ENCODE peak calls at places on chromosomes 13 and 19, in five cellular contexts. One of them, this sample, is unnamed.

GRCh38 chr13:55583953-55584593 is 1556.6 kb upstream of the PRR20A start:
- DNase-seq in HFFc6: no peak
- DNase-seq in heart right ventricle: no peak
- DNase-seq in IMR-90: no peak
- DNase-seq in ascending aorta: no peak
- DNase-seq in this sample: no peak

GRCh38 chr19:13748169-13748884 is 16.0 kb upstream of the MRI1 start:
- DNase-seq in ascending aorta: no peak
- DNase-seq in HFFc6: peak; percentile 54
- DNase-seq in heart right ventricle: no peak
- DNase-seq in IMR-90: peak; percentile 74
- DNase-seq in this sample: no peak

GRCh38 chr13:30735025-30735967 is at the start of gene ALOX5AP:
- DNase-seq in IMR-90: no peak
- DNase-seq in HFFc6: no peak
- DNase-seq in ascending aorta: no peak
- DNase-seq in heart right ventricle: no peak
- DNase-seq in this sample: no peak

GRCh38 chr19:35673121-35673804 is 6.9 kb downstream of the UPK1A start:
- DNase-seq in ascending aorta: peak; percentile 68
- DNase-seq in HFFc6: peak; percentile 75
- DNase-seq in heart right ventricle: no peak
- DNase-seq in IMR-90: peak; percentile 62
- DNase-seq in this sample: no peak

GRCh38 chr19:16600824-16601223 is 27.2 kb downstream of the MED26 start:
- DNase-seq in IMR-90: no peak
- DNase-seq in ascending aorta: no peak
- DNase-seq in heart right ventricle: no peak
- DNase-seq in HFFc6: no peak
- DNase-seq in this sample: no peak

GRCh38 chr13:27086599-27087265 is 84.9 kb downstream of the USP12 start:
- DNase-seq in heart right ventricle: no peak
- DNase-seq in ascending aorta: no peak
- DNase-seq in HFFc6: no peak
- DNase-seq in IMR-90: peak; percentile 40
- DNase-seq in this sample: no peak

GRCh38 chr19:17555480-17555928 is at the start of gene COLGALT1:
- DNase-seq in HFFc6: peak; percentile 87
- DNase-seq in ascending aorta: peak; percentile 99
- DNase-seq in heart right ventricle: peak; percentile 99
- DNase-seq in IMR-90: peak; percentile 94
- DNase-seq in this sample: peak; percentile 85

GRCh38 chr13:59744747-59745394 is 418.9 kb downstream of the DIAPH3 start:
- DNase-seq in ascending aorta: no peak
- DNase-seq in heart right ventricle: no peak
- DNase-seq in IMR-90: peak; percentile 26
- DNase-seq in HFFc6: no peak
- DNase-seq in this sample: no peak

GRCh38 chr13:97287047-97287383 is 64.9 kb downstream of the MBNL2 start:
- DNase-seq in HFFc6: no peak
- DNase-seq in ascending aorta: no peak
- DNase-seq in heart right ventricle: no peak
- DNase-seq in IMR-90: no peak
- DNase-seq in this sample: no peak

GRCh38 chr13:66214467-66214866 is 1015.7 kb downstream of the PCDH9 start:
- DNase-seq in ascending aorta: no peak
- DNase-seq in HFFc6: no peak
- DNase-seq in heart right ventricle: no peak
- DNase-seq in IMR-90: no peak
- DNase-seq in this sample: no peak

GRCh38 chr19:35715981-35716734 is 1.6 kb upstream of the KMT2B start:
- DNase-seq in ascending aorta: peak; percentile 63
- DNase-seq in IMR-90: peak; percentile 30
- DNase-seq in HFFc6: peak; percentile 28
- DNase-seq in heart right ventricle: peak; percentile 67
- DNase-seq in this sample: no peak

GRCh38 chr19:33797821-33798633 is 1.4 kb downstream of the KCTD15 start:
- DNase-seq in HFFc6: no peak
- DNase-seq in IMR-90: peak; percentile 33
- DNase-seq in ascending aorta: peak; percentile 75
- DNase-seq in heart right ventricle: peak; percentile 71
- DNase-seq in this sample: no peak

GRCh38 chr19:29878973-29879654 is 62.9 kb upstream of the URI1 start:
- DNase-seq in ascending aorta: peak; percentile 74
- DNase-seq in HFFc6: peak; percentile 34
- DNase-seq in heart right ventricle: no peak
- DNase-seq in IMR-90: peak; percentile 10
- DNase-seq in this sample: no peak

GRCh38 chr19:30881986-30882385 is 467.2 kb downstream of the TSHZ3 start:
- DNase-seq in IMR-90: no peak
- DNase-seq in HFFc6: no peak
- DNase-seq in heart right ventricle: no peak
- DNase-seq in ascending aorta: no peak
- DNase-seq in this sample: no peak

GRCh38 chr19:1125601-1126533 is 22.1 kb downstream of the GPX4 start:
- DNase-seq in heart right ventricle: no peak
- DNase-seq in ascending aorta: no peak
- DNase-seq in HFFc6: no peak
- DNase-seq in IMR-90: peak; percentile 41
- DNase-seq in this sample: no peak

GRCh38 chr19:45346449-45346848 is 5.9 kb downstream of the KLC3 start:
- DNase-seq in IMR-90: no peak
- DNase-seq in heart right ventricle: no peak
- DNase-seq in HFFc6: no peak
- DNase-seq in ascending aorta: no peak
- DNase-seq in this sample: no peak

GRCh38 chr19:44435441-44435840 is 12.8 kb downstream of the ZNF229 start:
- DNase-seq in ascending aorta: no peak
- DNase-seq in IMR-90: no peak
- DNase-seq in HFFc6: no peak
- DNase-seq in heart right ventricle: no peak
- DNase-seq in this sample: no peak

GRCh38 chr19:19361075-19361594 is 40.5 kb downstream of the MAU2 start:
- DNase-seq in IMR-90: peak; percentile 80
- DNase-seq in heart right ventricle: peak; percentile 85
- DNase-seq in HFFc6: peak; percentile 79
- DNase-seq in ascending aorta: peak; percentile 89
- DNase-seq in this sample: peak; percentile 57

GRCh38 chr19:13846533-13847032 is 30.4 kb upstream of the NANOS3 start:
- DNase-seq in ascending aorta: peak; percentile 98
- DNase-seq in HFFc6: peak; percentile 93
- DNase-seq in IMR-90: peak; percentile 93
- DNase-seq in heart right ventricle: peak; percentile 92
- DNase-seq in this sample: no peak

GRCh38 chr19:55041627-55042343 is 3.7 kb upstream of the GP6 start:
- DNase-seq in IMR-90: no peak
- DNase-seq in HFFc6: no peak
- DNase-seq in heart right ventricle: no peak
- DNase-seq in ascending aorta: no peak
- DNase-seq in this sample: no peak

GRCh38 chr13:61728468-61728867 is 312.8 kb upstream of the PCDH20 start:
- DNase-seq in heart right ventricle: peak; percentile 10
- DNase-seq in IMR-90: no peak
- DNase-seq in ascending aorta: no peak
- DNase-seq in HFFc6: no peak
- DNase-seq in this sample: no peak

GRCh38 chr19:27774337-27774736 is 1438.6 kb downstream of the UQCRFS1 start:
- DNase-seq in ascending aorta: no peak
- DNase-seq in HFFc6: no peak
- DNase-seq in heart right ventricle: no peak
- DNase-seq in IMR-90: no peak
- DNase-seq in this sample: no peak

GRCh38 chr19:13001502-13002388 is 6.5 kb downstream of the NFIX start:
- DNase-seq in HFFc6: no peak
- DNase-seq in heart right ventricle: peak; percentile 82
- DNase-seq in ascending aorta: peak; percentile 85
- DNase-seq in IMR-90: no peak
- DNase-seq in this sample: no peak

GRCh38 chr13:54628383-54628782 is 1599.8 kb downstream of the OLFM4 start:
- DNase-seq in heart right ventricle: no peak
- DNase-seq in HFFc6: no peak
- DNase-seq in ascending aorta: no peak
- DNase-seq in IMR-90: no peak
- DNase-seq in this sample: no peak

GRCh38 chr19:4267101-4267900 is 11.8 kb upstream of the SHD start:
- DNase-seq in IMR-90: peak; percentile 37
- DNase-seq in HFFc6: peak; percentile 52
- DNase-seq in heart right ventricle: peak; percentile 34
- DNase-seq in ascending aorta: peak; percentile 69
- DNase-seq in this sample: no peak

GRCh38 chr19:40614595-40615411 is 13.6 kb downstream of the LTBP4 start:
- DNase-seq in ascending aorta: peak; percentile 90
- DNase-seq in HFFc6: peak; percentile 93
- DNase-seq in IMR-90: peak; percentile 99
- DNase-seq in heart right ventricle: peak; percentile 90
- DNase-seq in this sample: peak; percentile 94

DNA sequence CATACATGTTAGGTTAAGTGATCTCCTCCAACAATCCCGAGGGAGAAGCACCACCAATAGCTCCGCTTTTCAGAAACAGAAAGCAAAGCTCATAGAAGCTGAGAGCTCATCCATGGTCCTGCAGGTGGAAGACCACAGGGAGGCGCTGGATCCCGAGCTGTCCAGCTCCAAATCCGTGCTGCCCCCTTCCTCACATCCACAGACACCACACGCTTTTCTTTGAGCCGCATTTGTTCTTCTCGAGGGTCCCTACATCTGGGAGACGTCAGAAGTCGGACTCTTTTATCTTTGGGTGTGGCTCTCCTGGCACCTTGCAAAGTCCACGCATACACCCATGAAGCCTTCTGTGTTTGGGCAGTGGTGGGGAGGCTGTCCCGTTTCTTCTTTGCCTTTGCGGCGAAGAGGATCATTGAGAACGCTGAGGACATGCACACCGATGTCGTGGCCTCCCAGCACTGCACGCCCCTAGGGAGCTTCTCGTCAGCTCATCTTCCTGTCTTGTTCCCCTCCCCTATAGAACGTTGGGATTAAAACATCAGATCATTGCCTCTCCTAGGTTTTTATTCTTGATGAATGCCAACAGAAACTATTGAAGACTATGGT is 184.8 kb downstream of the TEX29 start:
- DNase-seq in ascending aorta: no peak
- DNase-seq in HFFc6: no peak
- DNase-seq in heart right ventricle: no peak
- DNase-seq in IMR-90: no peak
- DNase-seq in this sample: no peak
- TF ChIP-seq CTCF in ascending aorta: no peak
- TF ChIP-seq CTCF in HFFc6: peak; percentile 27
- TF ChIP-seq CTCF in heart right ventricle: peak; percentile 35
- TF ChIP-seq CTCF in IMR-90: no peak
- TF ChIP-seq CTCF in this sample: no peak

GRCh38 chr19:7505288-7505681 is 10.6 kb upstream of the ZNF358 start:
- DNase-seq in HFFc6: no peak
- DNase-seq in ascending aorta: no peak
- DNase-seq in heart right ventricle: no peak
- DNase-seq in IMR-90: no peak
- DNase-seq in this sample: no peak

GRCh38 chr19:7497292-7497691 is 8.5 kb upstream of the PEX11G start:
- DNase-seq in heart right ventricle: no peak
- DNase-seq in HFFc6: no peak
- DNase-seq in ascending aorta: no peak
- DNase-seq in IMR-90: no peak
- DNase-seq in this sample: no peak

GRCh38 chr19:7502552-7502951 is 13.4 kb upstream of the ZNF358 start:
- DNase-seq in ascending aorta: no peak
- DNase-seq in HFFc6: no peak
- DNase-seq in IMR-90: no peak
- DNase-seq in heart right ventricle: no peak
- DNase-seq in this sample: no peak

GRCh38 chr19:7504684-7505083 is 11.2 kb upstream of the ZNF358 start:
- DNase-seq in IMR-90: no peak
- DNase-seq in heart right ventricle: no peak
- DNase-seq in ascending aorta: no peak
- DNase-seq in HFFc6: no peak
- DNase-seq in this sample: no peak

DNA sequence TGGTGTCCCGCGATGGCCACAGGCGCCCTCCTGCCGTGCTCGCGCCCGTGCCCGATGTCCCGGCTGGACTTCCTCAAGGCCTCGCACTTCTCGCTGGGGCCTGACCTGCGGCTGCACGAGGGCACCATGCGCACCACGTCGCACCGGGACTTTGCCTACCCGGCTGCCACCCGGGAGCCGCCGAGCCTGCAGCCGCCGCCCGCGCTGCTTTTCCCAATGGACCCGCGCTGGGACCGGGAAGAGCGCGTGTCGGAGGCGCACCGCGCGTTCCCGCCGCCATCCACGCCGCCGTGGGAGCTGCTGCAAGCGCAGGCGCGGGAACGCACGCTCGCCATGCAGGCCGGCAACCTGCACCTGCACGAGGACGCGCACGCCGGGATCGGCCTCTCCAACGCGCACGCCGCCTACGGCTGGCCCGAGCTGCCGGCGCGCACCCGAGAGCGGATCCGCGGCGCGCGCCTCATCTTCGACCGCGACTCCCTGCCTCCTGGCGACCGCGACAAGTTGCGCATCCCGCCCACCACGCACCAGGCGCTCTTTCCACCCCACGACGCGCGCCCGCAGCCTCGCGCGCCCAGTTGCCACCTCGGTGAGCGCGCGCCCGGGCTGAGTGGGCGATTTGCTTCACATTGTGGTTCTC is 12.1 kb upstream of the PEX11G start:
- DNase-seq in IMR-90: peak; percentile 46
- DNase-seq in ascending aorta: no peak
- DNase-seq in HFFc6: no peak
- DNase-seq in heart right ventricle: no peak
- DNase-seq in this sample: no peak
- TF ChIP-seq CTCF in IMR-90: no peak
- TF ChIP-seq CTCF in ascending aorta: no peak
- TF ChIP-seq CTCF in HFFc6: no peak
- TF ChIP-seq CTCF in heart right ventricle: no peak
- TF ChIP-seq CTCF in this sample: no peak

GRCh38 chr19:49985926-49986325 is 25.0 kb upstream of the SIGLEC11 start:
- DNase-seq in IMR-90: no peak
- DNase-seq in ascending aorta: no peak
- DNase-seq in heart right ventricle: no peak
- DNase-seq in HFFc6: no peak
- DNase-seq in this sample: no peak

GRCh38 chr19:49988007-49988406 is 27.0 kb upstream of the SIGLEC11 start:
- DNase-seq in ascending aorta: no peak
- DNase-seq in HFFc6: no peak
- DNase-seq in IMR-90: no peak
- DNase-seq in heart right ventricle: no peak
- DNase-seq in this sample: no peak

GRCh38 chr19:49986354-49986753 is 25.4 kb upstream of the SIGLEC11 start:
- DNase-seq in HFFc6: no peak
- DNase-seq in heart right ventricle: no peak
- DNase-seq in ascending aorta: no peak
- DNase-seq in IMR-90: no peak
- DNase-seq in this sample: no peak

GRCh38 chr19:49988433-49988832 is 27.5 kb upstream of the SIGLEC11 start:
- DNase-seq in IMR-90: peak; percentile 83
- DNase-seq in ascending aorta: no peak
- DNase-seq in heart right ventricle: no peak
- DNase-seq in HFFc6: peak; percentile 64
- DNase-seq in this sample: no peak

GRCh38 chr19:49987159-49987698 is 26.3 kb upstream of the SIGLEC11 start:
- DNase-seq in HFFc6: peak; percentile 88
- DNase-seq in ascending aorta: peak; percentile 90
- DNase-seq in heart right ventricle: peak; percentile 90
- DNase-seq in IMR-90: peak; percentile 90
- DNase-seq in this sample: peak; percentile 70
- TF ChIP-seq CTCF in HFFc6: no peak
- TF ChIP-seq CTCF in ascending aorta: no peak
- TF ChIP-seq CTCF in heart right ventricle: no peak
- TF ChIP-seq CTCF in IMR-90: peak; percentile 7
- TF ChIP-seq CTCF in this sample: no peak

GRCh38 chr19:2231621-2232221 is 4.4 kb downstream of the PLEKHJ1 start:
- DNase-seq in HFFc6: no peak
- DNase-seq in heart right ventricle: no peak
- DNase-seq in ascending aorta: no peak
- DNase-seq in IMR-90: no peak
- DNase-seq in this sample: no peak
- TF ChIP-seq CTCF in HFFc6: peak; percentile 51
- TF ChIP-seq CTCF in heart right ventricle: peak; percentile 24
- TF ChIP-seq CTCF in ascending aorta: no peak
- TF ChIP-seq CTCF in IMR-90: no peak
- TF ChIP-seq CTCF in this sample: no peak

This sample was measured in AG09319.